ENCODE peak calls at places on chromosomes 3 and 15, in four cellular contexts. F, A, B and E are unnamed samples.

GRCh38 chr15:38520035-38520434 is 44.6 kb downstream of the RASGRP1 start:
- DNase-seq in F (no peak), A (no peak), B (no peak), E (no peak)

GRCh38 chr3:67898916-67899315 is 244.5 kb upstream of the SUCLG2 start:
- DNase-seq in F (no peak), A (no peak), B (no peak), E (no peak)

GRCh38 chr3:42557849-42558248 is 23.9 kb downstream of the SEC22C start:
- DNase-seq in F (no peak), A (no peak), B (no peak), E (no peak)

GRCh38 chr3:36813320-36813719 is 49.0 kb upstream of the DCLK3 start:
- DNase-seq in F (no peak), A (no peak), B (no peak), E (no peak)

GRCh38 chr15:70245932-70246622 is 148.4 kb upstream of the TLE3 start:
- DNase-seq in F (no peak), A (peak; percentile 24), B (peak; percentile 33), E (no peak)

GRCh38 chr3:191123231-191123630 is 75.8 kb upstream of the OSTN start:
- DNase-seq in F (no peak), A (no peak), B (no peak), E (no peak)

GRCh38 chr15:28099555-28100140 is 533 bp upstream of the OCA2 start:
- DNase-seq in F (no peak), A (no peak), B (no peak), E (no peak)

GRCh38 chr3:142072851-142073250 is 76.5 kb downstream of the TFDP2 start:
- DNase-seq in F (no peak), A (no peak), B (no peak), E (no peak)